ENCODE peak calls at places on chromosomes 5 and 9, in eight cellular contexts. One of them, this sample, is unnamed.

GRCh38 chr5:59897075-59897474 is 3.5 kb upstream of the PDE4D start:
- DNase-seq in brain microvascular endothelial cell: no peak
- DNase-seq in A549: no peak
- DNase-seq in CD4-positive, alpha-beta T cell: no peak
- DNase-seq in left ventricle myocardium inferior: no peak
- DNase-seq in PC-3: no peak
- DNase-seq in psoas muscle: no peak
- DNase-seq in endodermal cell: no peak
- DNase-seq in this sample: no peak

GRCh38 chr5:36458746-36459145 is 147.7 kb upstream of the SLC1A3 start:
- DNase-seq in brain microvascular endothelial cell: no peak
- DNase-seq in A549: no peak
- DNase-seq in CD4-positive, alpha-beta T cell: no peak
- DNase-seq in left ventricle myocardium inferior: no peak
- DNase-seq in PC-3: no peak
- DNase-seq in psoas muscle: no peak
- DNase-seq in endodermal cell: no peak
- DNase-seq in this sample: no peak

GRCh38 chr9:71783120-71783523 is 14.8 kb upstream of the CEMIP2 start:
- DNase-seq in brain microvascular endothelial cell: peak; percentile 36
- DNase-seq in A549: peak; percentile 49
- DNase-seq in CD4-positive, alpha-beta T cell: peak; percentile 76
- DNase-seq in left ventricle myocardium inferior: no peak
- DNase-seq in PC-3: peak; percentile 65
- DNase-seq in psoas muscle: peak; percentile 59
- DNase-seq in endodermal cell: peak; percentile 70
- DNase-seq in this sample: peak; percentile 38

GRCh38 chr9:122180633-122181032 is 20.9 kb downstream of the MORN5 start:
- DNase-seq in brain microvascular endothelial cell: peak; percentile 85
- DNase-seq in A549: peak; percentile 65
- DNase-seq in CD4-positive, alpha-beta T cell: no peak
- DNase-seq in left ventricle myocardium inferior: no peak
- DNase-seq in PC-3: peak; percentile 70
- DNase-seq in psoas muscle: no peak
- DNase-seq in endodermal cell: no peak
- DNase-seq in this sample: no peak

GRCh38 chr5:176851380-176851779 is 41.0 kb downstream of the UNC5A start:
- DNase-seq in brain microvascular endothelial cell: no peak
- DNase-seq in A549: no peak
- DNase-seq in CD4-positive, alpha-beta T cell: no peak
- DNase-seq in left ventricle myocardium inferior: no peak
- DNase-seq in PC-3: no peak
- DNase-seq in psoas muscle: no peak
- DNase-seq in endodermal cell: no peak
- DNase-seq in this sample: no peak

GRCh38 chr9:71719585-71719984 is 48.7 kb downstream of the CEMIP2 start:
- DNase-seq in brain microvascular endothelial cell: no peak
- DNase-seq in A549: no peak
- DNase-seq in CD4-positive, alpha-beta T cell: no peak
- DNase-seq in left ventricle myocardium inferior: no peak
- DNase-seq in PC-3: no peak
- DNase-seq in psoas muscle: no peak
- DNase-seq in endodermal cell: no peak
- DNase-seq in this sample: no peak

GRCh38 chr5:172446336-172447051 is 7.8 kb downstream of the SH3PXD2B start:
- DNase-seq in brain microvascular endothelial cell: no peak
- DNase-seq in A549: no peak
- DNase-seq in CD4-positive, alpha-beta T cell: no peak
- DNase-seq in left ventricle myocardium inferior: no peak
- DNase-seq in PC-3: no peak
- DNase-seq in psoas muscle: no peak
- DNase-seq in endodermal cell: no peak
- DNase-seq in this sample: no peak

GRCh38 chr9:34158362-34158869 is 20.4 kb upstream of the UBAP1 start:
- DNase-seq in brain microvascular endothelial cell: peak; percentile 69
- DNase-seq in A549: peak; percentile 95
- DNase-seq in CD4-positive, alpha-beta T cell: no peak
- DNase-seq in left ventricle myocardium inferior: no peak
- DNase-seq in PC-3: peak; percentile 75
- DNase-seq in psoas muscle: no peak
- DNase-seq in endodermal cell: no peak
- DNase-seq in this sample: no peak

GRCh38 chr5:133220851-133221674 is 169.2 kb downstream of the HSPA4 start:
- DNase-seq in brain microvascular endothelial cell: peak; percentile 68
- DNase-seq in A549: peak; percentile 32
- DNase-seq in CD4-positive, alpha-beta T cell: no peak
- DNase-seq in left ventricle myocardium inferior: no peak
- DNase-seq in PC-3: no peak
- DNase-seq in psoas muscle: no peak
- DNase-seq in endodermal cell: peak; percentile 36
- DNase-seq in this sample: no peak

GRCh38 chr9:122133984-122134535 is 25.5 kb downstream of the NDUFA8 start:
- DNase-seq in brain microvascular endothelial cell: no peak
- DNase-seq in A549: no peak
- DNase-seq in CD4-positive, alpha-beta T cell: no peak
- DNase-seq in left ventricle myocardium inferior: no peak
- DNase-seq in PC-3: no peak
- DNase-seq in psoas muscle: no peak
- DNase-seq in endodermal cell: no peak
- DNase-seq in this sample: no peak

GRCh38 chr9:89179920-89180667 is 1.5 kb upstream of the SHC3 start:
- DNase-seq in brain microvascular endothelial cell: peak; percentile 96
- DNase-seq in A549: peak; percentile 89
- DNase-seq in CD4-positive, alpha-beta T cell: no peak
- DNase-seq in left ventricle myocardium inferior: peak; percentile 87
- DNase-seq in PC-3: peak; percentile 93
- DNase-seq in psoas muscle: peak; percentile 92
- DNase-seq in endodermal cell: peak; percentile 96
- DNase-seq in this sample: peak; percentile 90

GRCh38 chr5:64749385-64749784 is 19.1 kb downstream of the SREK1IP1 start:
- DNase-seq in brain microvascular endothelial cell: no peak
- DNase-seq in A549: no peak
- DNase-seq in CD4-positive, alpha-beta T cell: no peak
- DNase-seq in left ventricle myocardium inferior: no peak
- DNase-seq in PC-3: no peak
- DNase-seq in psoas muscle: no peak
- DNase-seq in endodermal cell: no peak
- DNase-seq in this sample: no peak

GRCh38 chr9:2039294-2040180 is 24.4 kb downstream of the SMARCA2 start:
- DNase-seq in brain microvascular endothelial cell: no peak
- DNase-seq in A549: no peak
- DNase-seq in CD4-positive, alpha-beta T cell: no peak
- DNase-seq in left ventricle myocardium inferior: no peak
- DNase-seq in PC-3: no peak
- DNase-seq in psoas muscle: peak; percentile 49
- DNase-seq in endodermal cell: no peak
- DNase-seq in this sample: peak; percentile 52

GRCh38 chr5:152405145-152405544 is at the start of gene NMUR2:
- DNase-seq in brain microvascular endothelial cell: no peak
- DNase-seq in A549: peak; percentile 4
- DNase-seq in CD4-positive, alpha-beta T cell: no peak
- DNase-seq in left ventricle myocardium inferior: peak; percentile 14
- DNase-seq in PC-3: no peak
- DNase-seq in psoas muscle: peak; percentile 21
- DNase-seq in endodermal cell: peak; percentile 89
- DNase-seq in this sample: no peak

GRCh38 chr9:120698766-120699165 is 15.5 kb downstream of the MEGF9 start:
- DNase-seq in brain microvascular endothelial cell: no peak
- DNase-seq in A549: no peak
- DNase-seq in CD4-positive, alpha-beta T cell: no peak
- DNase-seq in left ventricle myocardium inferior: no peak
- DNase-seq in PC-3: no peak
- DNase-seq in psoas muscle: no peak
- DNase-seq in endodermal cell: no peak
- DNase-seq in this sample: no peak

GRCh38 chr9:22742401-22742800 is 295.8 kb downstream of the DMRTA1 start:
- DNase-seq in brain microvascular endothelial cell: no peak
- DNase-seq in A549: no peak
- DNase-seq in CD4-positive, alpha-beta T cell: no peak
- DNase-seq in left ventricle myocardium inferior: no peak
- DNase-seq in PC-3: peak; percentile 28
- DNase-seq in psoas muscle: no peak
- DNase-seq in endodermal cell: no peak
- DNase-seq in this sample: no peak

DNA sequence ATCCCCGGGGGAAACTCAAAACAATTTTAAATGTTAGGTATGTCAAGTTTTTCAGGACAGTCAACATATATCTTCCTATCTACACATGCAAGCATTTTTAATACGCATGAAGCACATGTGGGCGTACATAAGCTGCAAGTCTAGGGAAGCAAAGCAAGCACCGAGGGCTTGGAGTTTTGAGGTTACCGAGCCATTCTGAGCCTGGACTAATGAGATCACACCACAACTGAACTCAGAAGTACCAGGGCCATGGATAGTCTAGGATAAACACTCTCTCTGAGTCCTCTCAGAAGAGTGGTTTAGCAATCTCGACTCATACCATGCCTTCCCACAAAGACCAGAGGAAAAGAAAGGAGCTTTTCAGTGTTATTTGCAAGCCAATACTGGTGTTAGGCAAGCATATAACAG is 154.2 kb downstream of the AUH start:
- DNase-seq in brain microvascular endothelial cell: peak; percentile 60
- DNase-seq in A549: no peak
- DNase-seq in CD4-positive, alpha-beta T cell: no peak
- DNase-seq in left ventricle myocardium inferior: no peak
- DNase-seq in PC-3: peak; percentile 19
- DNase-seq in psoas muscle: no peak
- DNase-seq in endodermal cell: no peak
- DNase-seq in this sample: no peak
- H3K27ac ChIP-seq in brain microvascular endothelial cell: peak overlapping the region; percentile 29
- H3K27ac ChIP-seq in A549: no peak overlapping the region
- H3K27ac ChIP-seq in CD4-positive, alpha-beta T cell: no peak overlapping the region
- H3K27ac ChIP-seq in left ventricle myocardium inferior: peak overlapping the region; percentile 69
- H3K27ac ChIP-seq in PC-3: no peak overlapping the region
- H3K27ac ChIP-seq in psoas muscle: peak overlapping the region; percentile 67
- H3K27ac ChIP-seq in endodermal cell: no peak overlapping the region
- H3K27ac ChIP-seq in this sample: peak overlapping the region; percentile 74

DNA sequence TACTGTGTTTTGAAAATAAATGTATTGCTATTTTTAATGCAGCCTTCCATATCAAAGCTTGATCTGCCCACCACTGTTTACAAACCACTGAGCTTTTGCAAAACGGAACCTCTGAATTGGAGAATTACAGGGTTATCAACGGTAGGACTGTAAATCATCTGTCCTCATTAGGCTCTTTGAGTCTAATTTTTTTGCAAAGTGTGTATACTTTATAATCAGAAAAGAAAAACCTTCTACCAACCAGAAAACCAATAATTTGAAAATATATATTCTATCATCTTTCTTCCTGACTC is 6.8 kb upstream of the SLC2A8 start:
- DNase-seq in brain microvascular endothelial cell: no peak
- DNase-seq in A549: no peak
- DNase-seq in CD4-positive, alpha-beta T cell: no peak
- DNase-seq in left ventricle myocardium inferior: no peak
- DNase-seq in PC-3: no peak
- DNase-seq in psoas muscle: no peak
- DNase-seq in endodermal cell: no peak
- DNase-seq in this sample: no peak
- H3K27ac ChIP-seq in brain microvascular endothelial cell: no peak overlapping the region
- H3K27ac ChIP-seq in A549: peak overlapping the region; percentile 94
- H3K27ac ChIP-seq in CD4-positive, alpha-beta T cell: no peak overlapping the region
- H3K27ac ChIP-seq in left ventricle myocardium inferior: no peak overlapping the region
- H3K27ac ChIP-seq in PC-3: no peak overlapping the region
- H3K27ac ChIP-seq in psoas muscle: no peak overlapping the region
- H3K27ac ChIP-seq in endodermal cell: no peak overlapping the region
- H3K27ac ChIP-seq in this sample: no peak overlapping the region

DNA sequence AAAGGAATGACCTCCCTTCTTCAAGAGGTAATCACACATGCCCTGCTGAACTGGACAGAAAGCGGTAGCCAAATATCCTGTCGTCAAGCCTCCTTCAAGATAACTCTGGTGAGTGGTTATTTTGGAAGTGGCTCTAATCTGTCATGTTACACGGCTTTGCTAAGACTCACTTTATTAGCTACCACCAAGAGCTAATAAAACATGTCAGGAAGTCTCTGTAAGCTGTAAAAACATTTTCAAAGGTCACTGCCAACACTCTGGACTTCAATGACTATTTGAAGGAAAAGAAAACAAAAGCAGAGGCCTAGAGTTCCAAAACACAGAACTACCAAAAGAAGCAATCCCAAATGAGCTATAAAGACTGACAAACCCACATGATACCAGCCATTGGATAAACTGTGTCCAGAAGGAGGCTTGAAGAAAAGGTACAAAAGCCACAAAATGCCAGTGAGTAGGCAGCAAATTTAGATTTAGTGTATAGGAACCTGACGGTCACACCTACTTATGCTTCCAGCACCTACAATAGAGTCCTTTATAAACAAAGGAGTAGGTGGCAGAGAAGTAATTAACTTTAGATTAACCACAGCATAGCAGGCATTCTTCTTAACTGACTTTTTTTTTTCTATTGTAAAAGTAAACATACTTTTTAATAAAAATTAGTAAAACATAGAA is 97.3 kb upstream of the EQTN start:
- DNase-seq in brain microvascular endothelial cell: no peak
- DNase-seq in A549: no peak
- DNase-seq in CD4-positive, alpha-beta T cell: no peak
- DNase-seq in left ventricle myocardium inferior: no peak
- DNase-seq in PC-3: peak; percentile 30
- DNase-seq in psoas muscle: no peak
- DNase-seq in endodermal cell: no peak
- DNase-seq in this sample: no peak
- H3K27ac ChIP-seq in brain microvascular endothelial cell: no peak overlapping the region
- H3K27ac ChIP-seq in A549: no peak overlapping the region
- H3K27ac ChIP-seq in CD4-positive, alpha-beta T cell: no peak overlapping the region
- H3K27ac ChIP-seq in left ventricle myocardium inferior: peak overlapping the region; percentile 37
- H3K27ac ChIP-seq in PC-3: no peak overlapping the region
- H3K27ac ChIP-seq in psoas muscle: no peak overlapping the region
- H3K27ac ChIP-seq in endodermal cell: no peak overlapping the region
- H3K27ac ChIP-seq in this sample: no peak overlapping the region

DNA sequence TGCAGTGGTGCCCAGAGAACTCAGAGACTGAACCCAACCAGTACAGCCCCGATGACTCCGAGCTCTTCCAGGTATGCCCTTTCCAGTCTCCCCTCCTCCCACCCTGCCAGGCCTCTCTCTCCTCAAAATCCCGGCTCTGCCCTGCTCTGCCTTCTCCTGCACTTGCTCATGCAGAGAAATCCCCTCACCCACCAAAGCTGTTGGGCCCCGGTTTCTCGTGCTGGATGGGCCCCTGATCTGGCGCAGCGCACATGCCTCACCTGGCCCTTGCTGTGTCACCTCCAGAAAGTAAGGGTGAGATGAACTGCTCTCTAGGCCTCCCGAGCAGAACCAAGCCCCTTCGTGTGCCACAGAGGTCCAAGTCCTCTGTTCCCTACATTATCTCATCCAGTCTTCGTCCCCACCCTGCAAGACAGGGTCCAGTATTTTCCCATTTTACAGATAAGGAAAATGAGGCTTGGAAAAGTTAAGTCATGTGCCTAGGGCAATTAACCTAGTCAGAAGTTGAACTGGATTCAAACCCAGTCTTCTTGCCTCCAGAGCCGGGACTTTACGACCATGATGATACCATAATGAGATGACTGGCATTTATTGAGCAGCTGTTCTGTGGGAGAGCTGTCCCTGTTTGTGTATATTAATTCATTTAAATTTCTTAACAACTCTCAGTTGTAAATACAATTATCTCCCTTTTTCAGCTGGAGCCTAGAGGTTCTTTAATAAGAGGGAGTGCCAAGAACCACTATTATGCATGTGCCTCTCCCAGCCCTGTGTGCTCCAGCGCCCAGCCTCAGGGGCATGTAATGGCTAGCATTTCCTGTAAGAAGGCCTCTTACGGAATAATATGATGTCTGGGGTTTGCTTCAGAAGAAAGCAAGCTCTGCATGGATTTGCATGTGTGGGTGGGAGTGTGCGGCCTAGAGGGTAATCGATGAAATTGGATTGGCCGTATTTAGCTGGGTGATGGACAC is 90.7 kb downstream of the PPARGC1B start:
- DNase-seq in brain microvascular endothelial cell: no peak
- DNase-seq in A549: no peak
- DNase-seq in CD4-positive, alpha-beta T cell: no peak
- DNase-seq in left ventricle myocardium inferior: no peak
- DNase-seq in PC-3: no peak
- DNase-seq in psoas muscle: no peak
- DNase-seq in endodermal cell: no peak
- DNase-seq in this sample: no peak
- H3K27ac ChIP-seq in brain microvascular endothelial cell: no peak overlapping the region
- H3K27ac ChIP-seq in A549: no peak overlapping the region
- H3K27ac ChIP-seq in CD4-positive, alpha-beta T cell: no peak overlapping the region
- H3K27ac ChIP-seq in left ventricle myocardium inferior: peak overlapping the region; percentile 88
- H3K27ac ChIP-seq in PC-3: no peak overlapping the region
- H3K27ac ChIP-seq in psoas muscle: peak overlapping the region; percentile 39
- H3K27ac ChIP-seq in endodermal cell: no peak overlapping the region
- H3K27ac ChIP-seq in this sample: no peak overlapping the region

This sample was measured in upper lobe of left lung.